ENCODE peak calls at places on chromosomes 5 and 9, in seven cellular contexts. G, F, N, M, C, Y and Q are unnamed samples.

GRCh38 chr9:110125763-110126351 is 82.1 kb downstream of the C9orf152 start:
- DNase-seq in G (no peak), F (no peak), N (no peak), M (no peak), C (no peak), Y (no peak), Q (no peak)

GRCh38 chr9:8874482-8874881 is 1074.9 kb upstream of the DMAC1 start:
- DNase-seq in G (no peak), F (no peak), N (no peak), M (no peak), C (no peak), Y (no peak), Q (no peak)

GRCh38 chr5:55636711-55637110 is 75.4 kb downstream of the SLC38A9 start:
- DNase-seq in G (peak; percentile 55), F (peak; percentile 47), N (no peak), M (no peak), C (no peak), Y (peak; percentile 58), Q (no peak)

GRCh38 chr9:125260564-125260963 is 1.1 kb upstream of the GAPVD1 start:
- DNase-seq in G (no peak), F (no peak), N (no peak), M (no peak), C (no peak), Y (no peak), Q (no peak)

GRCh38 chr9:121857941-121858340 is 206.5 kb downstream of the DAB2IP start:
- DNase-seq in G (no peak), F (no peak), N (no peak), M (no peak), C (no peak), Y (no peak), Q (no peak)

GRCh38 chr5:94849821-94850736 is 231.6 kb downstream of the SLF1 start:
- DNase-seq in G (peak; percentile 78), F (peak; percentile 87), N (peak; percentile 36), M (no peak), C (peak; percentile 45), Y (peak; percentile 74), Q (no peak)

GRCh38 chr9:112894699-112895098 is 4.0 kb upstream of the SLC46A2 start:
- DNase-seq in G (no peak), F (no peak), N (no peak), M (no peak), C (no peak), Y (no peak), Q (no peak)

GRCh38 chr9:5767968-5768932 is 64.7 kb downstream of the ERMP1 start:
- DNase-seq in G (no peak), F (no peak), N (peak; percentile 13), M (no peak), C (no peak), Y (no peak), Q (no peak)

GRCh38 chr5:139808481-139809330 is 13.1 kb downstream of the PSD2 start:
- DNase-seq in G (peak; percentile 49), F (peak; percentile 78), N (peak; percentile 73), M (peak; percentile 47), C (peak; percentile 29), Y (peak; percentile 21), Q (no peak)

GRCh38 chr5:59560553-59560952 is 333.0 kb downstream of the PDE4D start:
- DNase-seq in G (no peak), F (no peak), N (no peak), M (no peak), C (no peak), Y (no peak), Q (no peak)

GRCh38 chr5:133806847-133807246 is 161.6 kb downstream of the C5orf15 start:
- DNase-seq in G (no peak), F (peak; percentile 39), N (no peak), M (no peak), C (no peak), Y (no peak), Q (no peak)

GRCh38 chr5:98977723-98978122 is 48.9 kb upstream of the CHD1 start:
- DNase-seq in G (no peak), F (no peak), N (no peak), M (no peak), C (no peak), Y (no peak), Q (no peak)

GRCh38 chr9:115237383-115238087 is 119.6 kb upstream of the TNC start:
- DNase-seq in G (peak; percentile 40), F (no peak), N (no peak), M (no peak), C (no peak), Y (peak; percentile 76), Q (no peak)

GRCh38 chr9:70488793-70489105 is 74.3 kb upstream of the KLF9 start:
- DNase-seq in G (no peak), F (no peak), N (no peak), M (no peak), C (no peak), Y (peak; percentile 46), Q (no peak)

GRCh38 chr5:32325067-32325466 is 12.3 kb upstream of the MTMR12 start:
- DNase-seq in G (peak; percentile 28), F (no peak), N (peak; percentile 35), M (no peak), C (no peak), Y (peak; percentile 31), Q (no peak)

GRCh38 chr9:109903515-109904138 is 123.6 kb downstream of the PALM2AKAP2 start:
- DNase-seq in G (peak; percentile 90), F (peak; percentile 81), N (peak; percentile 55), M (peak; percentile 60), C (peak; percentile 64), Y (peak; percentile 89), Q (peak; percentile 15)

GRCh38 chr9:113929634-113930092 is 53.6 kb downstream of the ZNF618 start:
- DNase-seq in G (peak; percentile 89), F (no peak), N (no peak), M (no peak), C (peak; percentile 55), Y (peak; percentile 96), Q (no peak)

GRCh38 chr9:3963266-3964019 is 336.4 kb downstream of the GLIS3 start:
- DNase-seq in G (peak; percentile 78), F (no peak), N (no peak), M (no peak), C (peak; percentile 88), Y (peak; percentile 86), Q (no peak)

GRCh38 chr5:40383719-40384651 is 295.7 kb upstream of the PTGER4 start:
- DNase-seq in G (peak; percentile 64), F (no peak), N (no peak), M (no peak), C (peak; percentile 82), Y (peak; percentile 79), Q (no peak)

GRCh38 chr5:170617519-170618218 is 113.8 kb downstream of the KCNIP1 start:
- DNase-seq in G (no peak), F (no peak), N (no peak), M (no peak), C (no peak), Y (no peak), Q (no peak)
- TF ChIP-seq CTCF in G (no peak), F (no peak), N (no peak), M (no peak), C (no peak), Y (no peak), Q (no peak)

GRCh38 chr5:102536323-102536928 is 37.6 kb upstream of the SLCO6A1 start:
- DNase-seq in G (peak; percentile 29), F (no peak), N (no peak), M (no peak), C (no peak), Y (peak; percentile 42), Q (no peak)
- TF ChIP-seq CTCF in G (peak; percentile 38), F (peak; percentile 26), N (peak; percentile 18), M (peak; percentile 73), C (peak; percentile 34), Y (peak; percentile 47), Q (peak; percentile 47)

DNA sequence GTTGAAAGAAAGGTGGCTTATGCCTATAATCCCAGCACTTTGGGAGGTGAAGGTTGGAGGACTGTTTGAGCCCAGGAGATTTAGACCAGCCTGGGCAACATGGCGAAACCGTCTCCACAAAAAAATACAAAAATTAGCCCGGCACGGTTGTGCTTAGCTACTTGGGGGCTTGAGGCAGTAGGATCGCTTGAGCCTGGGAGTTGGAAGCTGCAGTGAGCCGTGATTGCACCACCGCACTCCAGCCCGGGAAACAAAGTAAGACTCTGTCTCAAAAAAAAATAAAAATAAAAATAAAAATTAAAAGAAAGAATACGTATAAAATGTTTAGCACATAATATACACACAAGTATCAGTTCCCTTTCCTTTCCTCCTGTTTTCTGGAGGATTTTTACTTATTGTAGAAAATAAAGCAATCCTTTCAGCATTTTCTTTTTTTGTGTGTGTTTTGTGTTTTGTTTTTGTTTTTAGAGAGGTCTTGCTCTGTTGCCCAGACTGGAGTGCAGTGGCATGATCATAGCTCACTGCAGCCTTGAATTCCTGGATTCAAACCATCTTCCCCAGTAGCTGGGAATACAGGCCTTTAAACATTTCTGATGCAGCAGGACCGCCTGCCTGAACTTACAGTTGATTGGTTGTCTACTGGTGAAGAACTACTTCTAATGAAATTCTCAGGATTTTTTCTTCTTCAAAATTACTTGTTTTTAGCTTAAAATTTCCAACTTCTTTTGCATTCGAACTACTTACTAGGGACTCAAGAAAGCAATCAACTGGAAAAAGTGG is 4.1 kb upstream of the GPR107 start:
- DNase-seq in G (no peak), F (no peak), N (no peak), M (no peak), C (no peak), Y (no peak), Q (no peak)
- TF ChIP-seq CTCF in G (no peak), F (no peak), N (no peak), M (no peak), C (no peak), Y (no peak), Q (no peak)

GRCh38 chr5:172452398-172453205 is 1.7 kb downstream of the SH3PXD2B start:
- DNase-seq in G (peak; percentile 75), F (no peak), N (no peak), M (no peak), C (peak; percentile 74), Y (peak; percentile 90), Q (no peak)
- TF ChIP-seq CTCF in G (peak; percentile 4), F (peak; percentile 18), N (no peak), M (no peak), C (peak; percentile 33), Y (no peak), Q (no peak)

GRCh38 chr9:33449715-33450114 is 2.3 kb upstream of the AQP3 start:
- DNase-seq in G (no peak), F (no peak), N (no peak), M (no peak), C (no peak), Y (no peak), Q (no peak)

GRCh38 chr9:33445941-33446506 is 1.4 kb downstream of the AQP3 start:
- DNase-seq in G (no peak), F (no peak), N (no peak), M (no peak), C (no peak), Y (no peak), Q (no peak)

GRCh38 chr9:33448159-33448511 is 742 bp upstream of the AQP3 start:
- DNase-seq in G (no peak), F (no peak), N (no peak), M (no peak), C (no peak), Y (no peak), Q (no peak)

GRCh38 chr9:33446507-33447403 is 638 bp downstream of the AQP3 start:
- DNase-seq in G (peak; percentile 63), F (no peak), N (peak; percentile 87), M (no peak), C (peak; percentile 45), Y (peak; percentile 10), Q (no peak)

GRCh38 chr9:33447404-33448158 is at the start of gene AQP3:
- DNase-seq in G (peak; percentile 24), F (peak; percentile 89), N (peak; percentile 65), M (peak; percentile 57), C (peak; percentile 9), Y (no peak), Q (peak; percentile 81)
- TF ChIP-seq CTCF in G (no peak), F (peak; percentile 13), N (peak; percentile 33), M (no peak), C (no peak), Y (peak; percentile 37), Q (peak; percentile 12)

GRCh38 chr9:98399950-98400683 is 144.7 kb upstream of the TBC1D2 start:
- DNase-seq in G (no peak), F (no peak), N (no peak), M (no peak), C (no peak), Y (no peak), Q (no peak)
- TF ChIP-seq CTCF in G (no peak), F (peak; percentile 20), N (no peak), M (no peak), C (peak; percentile 10), Y (peak; percentile 17), Q (no peak)